ENCODE peak calls at places on chromosomes 11 and 22, in four cellular contexts. One of them, this sample, is unnamed.

GRCh38 chr11:68030318-68031135 is at the start of gene NDUFS8:
- DNase-seq in KBM-7: peak
- DNase-seq in amniotic stem cell: peak
- DNase-seq in SK-N-DZ: peak
- DNase-seq in this sample: peak

GRCh38 chr11:10317281-10317755 is 12.4 kb downstream of the ADM start:
- DNase-seq in KBM-7: no peak
- DNase-seq in amniotic stem cell: no peak
- DNase-seq in SK-N-DZ: no peak
- DNase-seq in this sample: no peak

GRCh38 chr11:7892059-7892699 is 38.9 kb downstream of the OR10A6 start:
- DNase-seq in KBM-7: no peak
- DNase-seq in amniotic stem cell: peak
- DNase-seq in SK-N-DZ: no peak
- DNase-seq in this sample: no peak

GRCh38 chr11:12585861-12586260 is 88.4 kb upstream of the TEAD1 start:
- DNase-seq in KBM-7: no peak
- DNase-seq in amniotic stem cell: no peak
- DNase-seq in SK-N-DZ: no peak
- DNase-seq in this sample: no peak

GRCh38 chr11:70715166-70715565 is 316.8 kb downstream of the CTTN start:
- DNase-seq in KBM-7: no peak
- DNase-seq in amniotic stem cell: no peak
- DNase-seq in SK-N-DZ: no peak
- DNase-seq in this sample: no peak

GRCh38 chr11:88357323-88358039 is 19.9 kb upstream of the CTSC start:
- DNase-seq in KBM-7: no peak
- DNase-seq in amniotic stem cell: no peak
- DNase-seq in SK-N-DZ: no peak
- DNase-seq in this sample: no peak

GRCh38 chr11:77879218-77879617 is 58.3 kb downstream of the AAMDC start:
- DNase-seq in KBM-7: peak
- DNase-seq in amniotic stem cell: no peak
- DNase-seq in SK-N-DZ: no peak
- DNase-seq in this sample: no peak

GRCh38 chr11:31805037-31805628 is 6.0 kb downstream of the PAX6 start:
- DNase-seq in KBM-7: no peak
- DNase-seq in amniotic stem cell: no peak
- DNase-seq in SK-N-DZ: no peak
- DNase-seq in this sample: no peak

GRCh38 chr22:43376765-43377485 is 33.8 kb upstream of the SCUBE1 start:
- DNase-seq in KBM-7: no peak
- DNase-seq in amniotic stem cell: no peak
- DNase-seq in SK-N-DZ: no peak
- DNase-seq in this sample: no peak

GRCh38 chr11:126978911-126979310 is 21.7 kb downstream of the KIRREL3 start:
- DNase-seq in KBM-7: no peak
- DNase-seq in amniotic stem cell: no peak
- DNase-seq in SK-N-DZ: no peak
- DNase-seq in this sample: no peak

This sample was measured in Kasumi-1.